ENCODE peak calls at places on chromosome 2, in seven cellular contexts. T is T47D; B is activated CD8-positive, alpha-beta memory T cell treated with anti-CD3 and anti-CD28 coated beads, Interleukin-2, amount 50 U/mL, for 4 hours; S is HT-29; V is activated naive CD8-positive, alpha-beta T cell treated with anti-CD3 and anti-CD28 coated beads, Interleukin-2, amount 50 U/mL, for 24 hours; D is iris pigment epithelial cell; U is foreskin fibroblast. O is an unnamed sample.

GRCh38 chr2:42998721-42999120 is 206.3 kb upstream of the HAAO start:
- DNase-seq in T (no peak), B (no peak), S (no peak), V (no peak), D (no peak), U (no peak), O (no peak)

GRCh38 chr2:241014224-241014623 is 15.8 kb downstream of the SNED1 start:
- DNase-seq in T (no peak), B (no peak), S (no peak), V (no peak), D (no peak), U (no peak), O (no peak)

GRCh38 chr2:219452361-219453317 is 18.0 kb downstream of the SPEG start:
- DNase-seq in T (no peak), B (no peak), S (no peak), V (no peak), D (peak), U (peak), O (peak)

GRCh38 chr2:105545731-105546622 is 147.1 kb upstream of the FHL2 start:
- DNase-seq in T (peak), B (peak), S (peak), V (peak), D (peak), U (peak), O (peak)

GRCh38 chr2:238077292-238077691 is 16.5 kb downstream of the SCLY start:
- DNase-seq in T (no peak), B (no peak), S (no peak), V (no peak), D (peak), U (no peak), O (no peak)

GRCh38 chr2:8477511-8478132 is 204.2 kb upstream of the ID2 start:
- DNase-seq in T (no peak), B (no peak), S (no peak), V (peak), D (no peak), U (no peak), O (no peak)

GRCh38 chr2:69222984-69223658 is 163.9 kb downstream of the GFPT1 start:
- DNase-seq in T (no peak), B (no peak), S (no peak), V (no peak), D (peak), U (peak), O (no peak)

GRCh38 chr2:9692392-9693137 is 61.8 kb upstream of the YWHAQ start:
- DNase-seq in T (no peak), B (no peak), S (no peak), V (no peak), D (no peak), U (no peak), O (no peak)